ENCODE peak calls at places on chromosome X, in nine cellular contexts. One of them, this sample, is unnamed.
A peak's percentile ranks its signal among the peaks of the same experiment; 100 is the strongest.

GRCh38 chrX:40105791-40106676 is 8.3 kb upstream of the BCOR start:
- DNase-seq in lower leg skin: peak; percentile 43
- DNase-seq in Peyer's patch: peak; percentile 65
- DNase-seq in body of pancreas: peak; percentile 80
- DNase-seq in mammary epithelial cell: peak; percentile 33
- DNase-seq in AG04450: no peak
- DNase-seq in stomach: peak; percentile 77
- DNase-seq in choroid plexus epithelial cell: peak; percentile 54
- DNase-seq in GM13976: peak; percentile 72
- DNase-seq in this sample: peak; percentile 46

GRCh38 chrX:40179333-40179732 is 81.6 kb upstream of the BCOR start:
- DNase-seq in body of pancreas: no peak
- DNase-seq in mammary epithelial cell: no peak
- DNase-seq in lower leg skin: no peak
- DNase-seq in AG04450: no peak
- DNase-seq in stomach: no peak
- DNase-seq in Peyer's patch: no peak
- DNase-seq in GM13976: no peak
- DNase-seq in choroid plexus epithelial cell: no peak
- DNase-seq in this sample: no peak

GRCh38 chrX:55623100-55623499 is at the start of gene FOXR2:
- DNase-seq in choroid plexus epithelial cell: no peak
- DNase-seq in Peyer's patch: no peak
- DNase-seq in mammary epithelial cell: no peak
- DNase-seq in AG04450: no peak
- DNase-seq in body of pancreas: no peak
- DNase-seq in lower leg skin: no peak
- DNase-seq in stomach: no peak
- DNase-seq in GM13976: no peak
- DNase-seq in this sample: no peak

GRCh38 chrX:9992724-9993123 is 25.6 kb downstream of the CLDN34 start:
- DNase-seq in GM13976: no peak
- DNase-seq in lower leg skin: no peak
- DNase-seq in AG04450: no peak
- DNase-seq in stomach: no peak
- DNase-seq in body of pancreas: no peak
- DNase-seq in Peyer's patch: no peak
- DNase-seq in mammary epithelial cell: no peak
- DNase-seq in choroid plexus epithelial cell: no peak
- DNase-seq in this sample: no peak

GRCh38 chrX:117985241-117985640 is 131.4 kb downstream of the KLHL13 start:
- DNase-seq in body of pancreas: peak; percentile 13
- DNase-seq in stomach: peak; percentile 30
- DNase-seq in mammary epithelial cell: no peak
- DNase-seq in choroid plexus epithelial cell: no peak
- DNase-seq in AG04450: no peak
- DNase-seq in lower leg skin: no peak
- DNase-seq in GM13976: no peak
- DNase-seq in Peyer's patch: no peak
- DNase-seq in this sample: no peak

GRCh38 chrX:97021680-97022079 is 138.0 kb downstream of the RPA4 start:
- DNase-seq in stomach: no peak
- DNase-seq in lower leg skin: no peak
- DNase-seq in GM13976: no peak
- DNase-seq in body of pancreas: no peak
- DNase-seq in mammary epithelial cell: peak; percentile 11
- DNase-seq in choroid plexus epithelial cell: peak; percentile 54
- DNase-seq in Peyer's patch: no peak
- DNase-seq in AG04450: no peak
- DNase-seq in this sample: no peak

GRCh38 chrX:134603806-134604700 is 54.2 kb downstream of the PLAC1 start:
- DNase-seq in mammary epithelial cell: peak; percentile 74
- DNase-seq in AG04450: peak; percentile 70
- DNase-seq in choroid plexus epithelial cell: peak; percentile 83
- DNase-seq in Peyer's patch: no peak
- DNase-seq in stomach: no peak
- DNase-seq in GM13976: no peak
- DNase-seq in lower leg skin: peak; percentile 23
- DNase-seq in body of pancreas: no peak
- DNase-seq in this sample: no peak

GRCh38 chrX:37910186-37910585 is 62.8 kb upstream of the DYNLT3 start:
- DNase-seq in GM13976: no peak
- DNase-seq in mammary epithelial cell: no peak
- DNase-seq in body of pancreas: no peak
- DNase-seq in choroid plexus epithelial cell: no peak
- DNase-seq in AG04450: no peak
- DNase-seq in lower leg skin: no peak
- DNase-seq in stomach: no peak
- DNase-seq in Peyer's patch: no peak
- DNase-seq in this sample: no peak

GRCh38 chrX:150475466-150475865 is 93.0 kb upstream of the MTM1 start:
- DNase-seq in GM13976: no peak
- DNase-seq in mammary epithelial cell: no peak
- DNase-seq in stomach: no peak
- DNase-seq in Peyer's patch: no peak
- DNase-seq in choroid plexus epithelial cell: peak; percentile 8
- DNase-seq in lower leg skin: no peak
- DNase-seq in AG04450: no peak
- DNase-seq in body of pancreas: no peak
- DNase-seq in this sample: no peak

GRCh38 chrX:31272472-31272775 is 200.6 kb upstream of the FTHL17 start:
- DNase-seq in GM13976: peak; percentile 20
- DNase-seq in AG04450: no peak
- DNase-seq in choroid plexus epithelial cell: no peak
- DNase-seq in body of pancreas: no peak
- DNase-seq in mammary epithelial cell: no peak
- DNase-seq in Peyer's patch: no peak
- DNase-seq in lower leg skin: no peak
- DNase-seq in stomach: no peak
- DNase-seq in this sample: no peak

GRCh38 chrX:134694333-134694925 is 36.2 kb upstream of the PLAC1 start:
- DNase-seq in choroid plexus epithelial cell: no peak
- DNase-seq in AG04450: no peak
- DNase-seq in lower leg skin: no peak
- DNase-seq in body of pancreas: no peak
- DNase-seq in Peyer's patch: no peak
- DNase-seq in stomach: no peak
- DNase-seq in GM13976: no peak
- DNase-seq in mammary epithelial cell: peak; percentile 36
- DNase-seq in this sample: no peak

GRCh38 chrX:100680756-100681155 is 36.8 kb downstream of the SRPX2 start:
- DNase-seq in mammary epithelial cell: no peak
- DNase-seq in choroid plexus epithelial cell: peak; percentile 23
- DNase-seq in GM13976: no peak
- DNase-seq in body of pancreas: no peak
- DNase-seq in stomach: no peak
- DNase-seq in Peyer's patch: no peak
- DNase-seq in lower leg skin: no peak
- DNase-seq in AG04450: no peak
- DNase-seq in this sample: no peak

GRCh38 chrX:150308532-150309157 is 54.5 kb upstream of the MAMLD1 start:
- DNase-seq in GM13976: no peak
- DNase-seq in body of pancreas: no peak
- DNase-seq in AG04450: no peak
- DNase-seq in lower leg skin: no peak
- DNase-seq in Peyer's patch: no peak
- DNase-seq in stomach: no peak
- DNase-seq in mammary epithelial cell: no peak
- DNase-seq in choroid plexus epithelial cell: no peak
- DNase-seq in this sample: no peak

GRCh38 chrX:41619221-41619620 is 69.6 kb upstream of the GPR34 start:
- DNase-seq in mammary epithelial cell: no peak
- DNase-seq in lower leg skin: no peak
- DNase-seq in Peyer's patch: no peak
- DNase-seq in stomach: no peak
- DNase-seq in choroid plexus epithelial cell: no peak
- DNase-seq in GM13976: no peak
- DNase-seq in body of pancreas: no peak
- DNase-seq in AG04450: no peak
- DNase-seq in this sample: no peak

GRCh38 chrX:41616255-41616654 is 72.5 kb upstream of the GPR34 start:
- DNase-seq in Peyer's patch: no peak
- DNase-seq in stomach: no peak
- DNase-seq in body of pancreas: no peak
- DNase-seq in choroid plexus epithelial cell: no peak
- DNase-seq in lower leg skin: no peak
- DNase-seq in GM13976: no peak
- DNase-seq in mammary epithelial cell: no peak
- DNase-seq in AG04450: no peak
- DNase-seq in this sample: no peak

GRCh38 chrX:41616935-41617334 is 71.8 kb upstream of the GPR34 start:
- DNase-seq in Peyer's patch: no peak
- DNase-seq in mammary epithelial cell: no peak
- DNase-seq in stomach: no peak
- DNase-seq in body of pancreas: no peak
- DNase-seq in choroid plexus epithelial cell: peak; percentile 16
- DNase-seq in lower leg skin: no peak
- DNase-seq in AG04450: no peak
- DNase-seq in GM13976: no peak
- DNase-seq in this sample: no peak

GRCh38 chrX:41621236-41621651 is 67.5 kb upstream of the GPR34 start:
- DNase-seq in GM13976: no peak
- DNase-seq in lower leg skin: no peak
- DNase-seq in body of pancreas: no peak
- DNase-seq in AG04450: no peak
- DNase-seq in Peyer's patch: no peak
- DNase-seq in choroid plexus epithelial cell: peak; percentile 76
- DNase-seq in mammary epithelial cell: peak; percentile 14
- DNase-seq in stomach: no peak
- DNase-seq in this sample: no peak
- TF ChIP-seq CTCF in GM13976: no peak
- TF ChIP-seq CTCF in lower leg skin: no peak
- TF ChIP-seq CTCF in body of pancreas: no peak
- TF ChIP-seq CTCF in AG04450: no peak
- TF ChIP-seq CTCF in Peyer's patch: no peak
- TF ChIP-seq CTCF in choroid plexus epithelial cell: no peak
- TF ChIP-seq CTCF in mammary epithelial cell: no peak
- TF ChIP-seq CTCF in stomach: no peak
- TF ChIP-seq CTCF in this sample: no peak

DNA sequence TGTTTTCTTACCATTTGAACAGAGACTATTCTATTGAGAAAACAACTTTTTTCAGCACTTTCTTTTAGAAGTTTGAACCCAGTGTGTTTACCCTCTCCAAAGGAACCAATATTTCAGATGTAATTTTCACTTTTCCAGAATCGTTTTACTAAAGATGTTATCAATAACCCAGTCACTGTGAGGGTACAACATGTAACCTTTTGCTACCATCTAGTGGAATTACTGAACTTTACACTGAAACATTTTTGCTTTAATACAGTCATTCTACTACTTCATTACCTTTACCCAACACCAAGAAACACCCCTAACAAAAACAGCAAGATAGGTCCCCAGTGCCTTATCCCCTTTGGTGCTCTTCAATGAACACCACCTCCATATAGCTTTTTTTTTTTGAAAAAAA is 33.1 kb upstream of the PRDX4 start:
- DNase-seq in Peyer's patch: no peak
- DNase-seq in GM13976: peak; percentile 26
- DNase-seq in stomach: no peak
- DNase-seq in mammary epithelial cell: peak; percentile 5
- DNase-seq in lower leg skin: no peak
- DNase-seq in AG04450: no peak
- DNase-seq in body of pancreas: no peak
- DNase-seq in choroid plexus epithelial cell: peak; percentile 18
- DNase-seq in this sample: no peak
- TF ChIP-seq CTCF in Peyer's patch: no peak
- TF ChIP-seq CTCF in GM13976: no peak
- TF ChIP-seq CTCF in stomach: no peak
- TF ChIP-seq CTCF in mammary epithelial cell: peak; percentile 27
- TF ChIP-seq CTCF in lower leg skin: no peak
- TF ChIP-seq CTCF in AG04450: no peak
- TF ChIP-seq CTCF in body of pancreas: peak; percentile 44
- TF ChIP-seq CTCF in choroid plexus epithelial cell: peak; percentile 28
- TF ChIP-seq CTCF in this sample: no peak

GRCh38 chrX:87582453-87582852 is 64.9 kb downstream of the KLHL4 start:
- DNase-seq in Peyer's patch: no peak
- DNase-seq in choroid plexus epithelial cell: peak; percentile 15
- DNase-seq in GM13976: no peak
- DNase-seq in stomach: no peak
- DNase-seq in body of pancreas: no peak
- DNase-seq in lower leg skin: no peak
- DNase-seq in mammary epithelial cell: no peak
- DNase-seq in AG04450: no peak
- DNase-seq in this sample: no peak

GRCh38 chrX:87580862-87581261 is 63.3 kb downstream of the KLHL4 start:
- DNase-seq in body of pancreas: no peak
- DNase-seq in stomach: no peak
- DNase-seq in Peyer's patch: no peak
- DNase-seq in AG04450: no peak
- DNase-seq in choroid plexus epithelial cell: no peak
- DNase-seq in lower leg skin: no peak
- DNase-seq in mammary epithelial cell: no peak
- DNase-seq in GM13976: no peak
- DNase-seq in this sample: no peak

GRCh38 chrX:87578978-87579377 is 61.4 kb downstream of the KLHL4 start:
- DNase-seq in Peyer's patch: no peak
- DNase-seq in stomach: no peak
- DNase-seq in choroid plexus epithelial cell: peak; percentile 43
- DNase-seq in body of pancreas: no peak
- DNase-seq in AG04450: no peak
- DNase-seq in lower leg skin: no peak
- DNase-seq in mammary epithelial cell: no peak
- DNase-seq in GM13976: no peak
- DNase-seq in this sample: no peak

GRCh38 chrX:87583679-87584078 is 66.1 kb downstream of the KLHL4 start:
- DNase-seq in Peyer's patch: no peak
- DNase-seq in choroid plexus epithelial cell: peak; percentile 50
- DNase-seq in lower leg skin: no peak
- DNase-seq in AG04450: no peak
- DNase-seq in stomach: peak; percentile 32
- DNase-seq in mammary epithelial cell: peak; percentile 6
- DNase-seq in GM13976: no peak
- DNase-seq in body of pancreas: peak; percentile 50
- DNase-seq in this sample: no peak
- TF ChIP-seq CTCF in Peyer's patch: no peak
- TF ChIP-seq CTCF in choroid plexus epithelial cell: peak; percentile 67
- TF ChIP-seq CTCF in lower leg skin: no peak
- TF ChIP-seq CTCF in AG04450: peak; percentile 17
- TF ChIP-seq CTCF in stomach: no peak
- TF ChIP-seq CTCF in mammary epithelial cell: peak; percentile 63
- TF ChIP-seq CTCF in GM13976: peak; percentile 30
- TF ChIP-seq CTCF in body of pancreas: peak; percentile 20
- TF ChIP-seq CTCF in this sample: no peak

GRCh38 chrX:125826774-125827451 is 339.2 kb downstream of the DCAF12L2 start:
- DNase-seq in choroid plexus epithelial cell: no peak
- DNase-seq in body of pancreas: no peak
- DNase-seq in mammary epithelial cell: no peak
- DNase-seq in AG04450: no peak
- DNase-seq in GM13976: no peak
- DNase-seq in stomach: no peak
- DNase-seq in lower leg skin: no peak
- DNase-seq in Peyer's patch: no peak
- DNase-seq in this sample: no peak

DNA sequence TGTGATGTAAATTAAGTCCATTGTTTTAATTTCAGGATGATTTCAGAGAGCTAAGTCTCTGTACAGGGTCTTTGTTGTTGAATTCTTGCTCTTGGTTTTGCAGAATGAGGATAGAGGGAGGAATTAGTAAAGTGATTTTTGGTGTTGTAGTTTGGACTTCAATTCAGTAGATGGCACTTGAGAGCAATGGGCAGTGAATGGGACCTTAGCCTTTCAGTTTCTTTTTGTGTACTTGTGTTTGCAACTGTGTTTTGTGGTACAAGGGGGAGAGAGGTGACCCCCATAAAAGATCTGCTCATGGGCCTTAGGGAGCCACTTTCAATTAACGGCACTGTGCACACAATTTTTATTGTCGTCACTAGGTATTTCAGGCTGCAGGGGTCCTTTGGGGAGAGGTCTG is 340.0 kb downstream of the DCAF12L2 start:
- DNase-seq in lower leg skin: no peak
- DNase-seq in mammary epithelial cell: no peak
- DNase-seq in stomach: no peak
- DNase-seq in AG04450: no peak
- DNase-seq in GM13976: no peak
- DNase-seq in body of pancreas: no peak
- DNase-seq in Peyer's patch: no peak
- DNase-seq in choroid plexus epithelial cell: no peak
- DNase-seq in this sample: no peak
- TF ChIP-seq CTCF in lower leg skin: no peak
- TF ChIP-seq CTCF in mammary epithelial cell: peak; percentile 13
- TF ChIP-seq CTCF in stomach: no peak
- TF ChIP-seq CTCF in AG04450: no peak
- TF ChIP-seq CTCF in GM13976: no peak
- TF ChIP-seq CTCF in body of pancreas: no peak
- TF ChIP-seq CTCF in Peyer's patch: no peak
- TF ChIP-seq CTCF in choroid plexus epithelial cell: no peak
- TF ChIP-seq CTCF in this sample: no peak

This sample was measured in natural killer cell.